ENCODE peak calls at places on chromosomes 13 and 19, in six cellular contexts. V is endodermal cell; Z is stimulated activated CD4-positive, alpha-beta T cell treated with anti-CD3 and anti-CD28 coated beads, Interleukin-12 subunit alpha, Interleukin-12 subunit beta, amount 100 ng/mL, for 48 hours; H is colonic mucosa; X is T47D; J is AG04450. A is an unnamed sample.

GRCh38 chr19:54209748-54210494 is 9.3 kb downstream of the RPS9 start:
- DNase-seq in H (peak), V (no peak), Z (no peak), X (peak), J (peak), A (peak)

GRCh38 chr19:3479177-3479818 is 1.0 kb downstream of the SMIM24 start:
- DNase-seq in X (peak), J (no peak), H (no peak), V (peak), Z (no peak), A (no peak)

GRCh38 chr19:3132971-3133792 is 2.7 kb upstream of the GNA15 start:
- DNase-seq in H (no peak), X (peak), V (peak), Z (peak), J (no peak), A (no peak)

GRCh38 chr19:2495651-2496316 is 19.9 kb downstream of the GADD45B start:
- DNase-seq in Z (no peak), H (peak), V (no peak), J (no peak), X (no peak), A (no peak)

GRCh38 chr13:71864094-71864980 is 2.7 kb downstream of the DACH1 start:
- DNase-seq in X (peak), H (peak), J (no peak), V (no peak), Z (no peak), A (no peak)

GRCh38 chr19:23460656-23461055 is 65.4 kb upstream of the ZNF91 start:
- DNase-seq in J (no peak), H (no peak), V (no peak), Z (no peak), X (no peak), A (no peak)

GRCh38 chr13:26759907-26760834 is at the start of gene GPR12:
- DNase-seq in Z (no peak), V (peak), H (no peak), J (no peak), X (no peak), A (no peak)

GRCh38 chr13:97460004-97460756 is 26.2 kb downstream of the RAP2A start:
- DNase-seq in H (no peak), J (no peak), Z (no peak), V (no peak), X (no peak), A (no peak)

GRCh38 chr19:8454218-8454617 is 9.4 kb downstream of the HNRNPM start:
- DNase-seq in V (no peak), H (no peak), J (no peak), Z (no peak), X (no peak), A (no peak)

GRCh38 chr13:45466359-45466758 is 1.6 kb downstream of the COG3 start:
- DNase-seq in J (no peak), X (no peak), H (no peak), V (no peak), Z (no peak), A (no peak)

GRCh38 chr13:83178008-83178407 is 704.3 kb downstream of the SLITRK1 start:
- DNase-seq in J (no peak), V (no peak), Z (no peak), H (no peak), X (no peak), A (no peak)

GRCh38 chr13:29436721-29437250 is 158.7 kb downstream of the SLC7A1 start:
- DNase-seq in J (no peak), H (no peak), Z (no peak), X (no peak), V (no peak), A (no peak)